ENCODE peak calls at places on chromosomes 7 and 10, in four cellular contexts. One of them, this sample, is unnamed.

GRCh38 chr7:41762641-41763040 is 59.8 kb upstream of the INHBA start:
- DNase-seq in right lobe of liver: no peak
- DNase-seq in tibial nerve: no peak
- DNase-seq in PC-9: no peak
- DNase-seq in this sample: no peak

GRCh38 chr7:91375378-91375777 is 111.1 kb downstream of the FZD1 start:
- DNase-seq in right lobe of liver: no peak
- DNase-seq in tibial nerve: no peak
- DNase-seq in PC-9: no peak
- DNase-seq in this sample: no peak

GRCh38 chr10:6473901-6474370 is 106.1 kb downstream of the PRKCQ start:
- DNase-seq in right lobe of liver: no peak
- DNase-seq in tibial nerve: no peak
- DNase-seq in PC-9: no peak
- DNase-seq in this sample: no peak

GRCh38 chr10:2731940-2732339 is 335.4 kb upstream of the PFKP start:
- DNase-seq in right lobe of liver: no peak
- DNase-seq in tibial nerve: no peak
- DNase-seq in PC-9: no peak
- DNase-seq in this sample: no peak

GRCh38 chr7:55366461-55367138 is 1.5 kb downstream of the LANCL2 start:
- DNase-seq in right lobe of liver: no peak
- DNase-seq in tibial nerve: no peak
- DNase-seq in PC-9: peak
- DNase-seq in this sample: no peak

GRCh38 chr7:36188923-36189322 is 35.9 kb downstream of the EEPD1 start:
- DNase-seq in right lobe of liver: no peak
- DNase-seq in tibial nerve: no peak
- DNase-seq in PC-9: no peak
- DNase-seq in this sample: no peak

GRCh38 chr10:21969326-21970287 is 33.9 kb downstream of the DNAJC1 start:
- DNase-seq in right lobe of liver: no peak
- DNase-seq in tibial nerve: no peak
- DNase-seq in PC-9: no peak
- DNase-seq in this sample: no peak

GRCh38 chr7:112157072-112157471 is 49.1 kb downstream of the DOCK4 start:
- DNase-seq in right lobe of liver: no peak
- DNase-seq in tibial nerve: no peak
- DNase-seq in PC-9: no peak
- DNase-seq in this sample: peak

GRCh38 chr7:135923700-135924261 is 53.4 kb downstream of the MTPN start:
- DNase-seq in right lobe of liver: no peak
- DNase-seq in tibial nerve: no peak
- DNase-seq in PC-9: peak
- DNase-seq in this sample: peak

GRCh38 chr10:127738512-127739424 is 1.8 kb downstream of the FOXI2 start:
- DNase-seq in right lobe of liver: no peak
- DNase-seq in tibial nerve: no peak
- DNase-seq in PC-9: no peak
- DNase-seq in this sample: no peak

GRCh38 chr7:114825423-114825951 is 96.4 kb upstream of the MDFIC start:
- DNase-seq in right lobe of liver: no peak
- DNase-seq in tibial nerve: no peak
- DNase-seq in PC-9: no peak
- DNase-seq in this sample: no peak

GRCh38 chr10:482848-483247 is 206.6 kb downstream of the DIP2C start:
- DNase-seq in right lobe of liver: no peak
- DNase-seq in tibial nerve: no peak
- DNase-seq in PC-9: no peak
- DNase-seq in this sample: no peak

GRCh38 chr7:85186083-85186520 is 754 bp downstream of the SEMA3D start:
- DNase-seq in right lobe of liver: no peak
- DNase-seq in tibial nerve: no peak
- DNase-seq in PC-9: peak
- DNase-seq in this sample: no peak

GRCh38 chr7:85488406-85488805 is 301.6 kb upstream of the SEMA3D start:
- DNase-seq in right lobe of liver: no peak
- DNase-seq in tibial nerve: no peak
- DNase-seq in PC-9: no peak
- DNase-seq in this sample: no peak

GRCh38 chr10:51926336-51926735 is 226.9 kb upstream of the CSTF2T start:
- DNase-seq in right lobe of liver: no peak
- DNase-seq in tibial nerve: no peak
- DNase-seq in PC-9: no peak
- DNase-seq in this sample: no peak

GRCh38 chr7:39633563-39634550 is 10.5 kb downstream of the RALA start:
- DNase-seq in right lobe of liver: no peak
- DNase-seq in tibial nerve: no peak
- DNase-seq in PC-9: no peak
- DNase-seq in this sample: no peak

GRCh38 chr10:89355373-89355772 is 22.5 kb upstream of the IFIT1B start:
- DNase-seq in right lobe of liver: no peak
- DNase-seq in tibial nerve: no peak
- DNase-seq in PC-9: no peak
- DNase-seq in this sample: no peak

GRCh38 chr10:100370561-100370975 is 23.5 kb downstream of the SCD start:
- DNase-seq in right lobe of liver: no peak
- DNase-seq in tibial nerve: peak
- DNase-seq in PC-9: no peak
- DNase-seq in this sample: peak

GRCh38 chr7:16978358-16979244 is 96.8 kb upstream of the AGR3 start:
- DNase-seq in right lobe of liver: no peak
- DNase-seq in tibial nerve: no peak
- DNase-seq in PC-9: peak
- DNase-seq in this sample: peak

GRCh38 chr10:60414111-60414510 is 24.4 kb upstream of the ANK3 start:
- DNase-seq in right lobe of liver: no peak
- DNase-seq in tibial nerve: no peak
- DNase-seq in PC-9: no peak
- DNase-seq in this sample: no peak

GRCh38 chr10:1272762-1273161 is 216.6 kb downstream of the WDR37 start:
- DNase-seq in right lobe of liver: no peak
- DNase-seq in tibial nerve: no peak
- DNase-seq in PC-9: no peak
- DNase-seq in this sample: no peak

GRCh38 chr7:20301311-20301939 is 29.3 kb upstream of the ITGB8 start:
- DNase-seq in right lobe of liver: no peak
- DNase-seq in tibial nerve: no peak
- DNase-seq in PC-9: no peak
- DNase-seq in this sample: peak
- H3K27ac ChIP-seq in right lobe of liver: no peak
- H3K27ac ChIP-seq in tibial nerve: no peak
- H3K27ac ChIP-seq in PC-9: no peak
- H3K27ac ChIP-seq in this sample: peak

GRCh38 chr7:25953859-25954258 is 198.1 kb upstream of the NFE2L3 start:
- DNase-seq in right lobe of liver: no peak
- DNase-seq in tibial nerve: no peak
- DNase-seq in PC-9: no peak
- DNase-seq in this sample: no peak
- H3K27ac ChIP-seq in right lobe of liver: no peak
- H3K27ac ChIP-seq in tibial nerve: no peak
- H3K27ac ChIP-seq in PC-9: no peak
- H3K27ac ChIP-seq in this sample: no peak

GRCh38 chr10:69216577-69217118 is 3.5 kb upstream of the HKDC1 start:
- DNase-seq in right lobe of liver: no peak
- DNase-seq in tibial nerve: no peak
- DNase-seq in PC-9: no peak
- DNase-seq in this sample: no peak

GRCh38 chr10:69214666-69215131 is 5.4 kb upstream of the HKDC1 start:
- DNase-seq in right lobe of liver: no peak
- DNase-seq in tibial nerve: no peak
- DNase-seq in PC-9: no peak
- DNase-seq in this sample: no peak

GRCh38 chr10:69217119-69217754 is 2.9 kb upstream of the HKDC1 start:
- DNase-seq in right lobe of liver: no peak
- DNase-seq in tibial nerve: no peak
- DNase-seq in PC-9: peak
- DNase-seq in this sample: peak

GRCh38 chr10:69213601-69214311 is 6.4 kb upstream of the HKDC1 start:
- DNase-seq in right lobe of liver: no peak
- DNase-seq in tibial nerve: no peak
- DNase-seq in PC-9: no peak
- DNase-seq in this sample: no peak

GRCh38 chr10:69215405-69216176 is 4.5 kb upstream of the HKDC1 start:
- DNase-seq in right lobe of liver: no peak
- DNase-seq in tibial nerve: no peak
- DNase-seq in PC-9: no peak
- DNase-seq in this sample: no peak
- H3K27ac ChIP-seq in right lobe of liver: no peak
- H3K27ac ChIP-seq in tibial nerve: no peak
- H3K27ac ChIP-seq in PC-9: peak
- H3K27ac ChIP-seq in this sample: peak

GRCh38 chr7:74033372-74034311 is 5.7 kb downstream of the ELN start:
- DNase-seq in right lobe of liver: no peak
- DNase-seq in tibial nerve: peak
- DNase-seq in PC-9: peak
- DNase-seq in this sample: no peak
- H3K27ac ChIP-seq in right lobe of liver: no peak
- H3K27ac ChIP-seq in tibial nerve: peak
- H3K27ac ChIP-seq in PC-9: no peak
- H3K27ac ChIP-seq in this sample: no peak

GRCh38 chr7:158474488-158474887 is 113.1 kb downstream of the PTPRN2 start:
- DNase-seq in right lobe of liver: no peak
- DNase-seq in tibial nerve: no peak
- DNase-seq in PC-9: no peak
- DNase-seq in this sample: no peak
- H3K27ac ChIP-seq in right lobe of liver: no peak
- H3K27ac ChIP-seq in tibial nerve: no peak
- H3K27ac ChIP-seq in PC-9: no peak
- H3K27ac ChIP-seq in this sample: no peak